ENCODE peak calls at places on chromosomes 11 and 22, in five cellular contexts. L, S, W, I and H are unnamed samples.

GRCh38 chr22:28043269-28043668 is 124.2 kb upstream of the PITPNB start:
- DNase-seq in L (no peak), S (no peak), W (no peak), I (no peak), H (peak; percentile 35)

GRCh38 chr11:94647926-94648325 is 80.8 kb downstream of the PIWIL4 start:
- DNase-seq in L (no peak), S (no peak), W (peak; percentile 37), I (peak; percentile 27), H (peak; percentile 91)

GRCh38 chr11:83671295-83671694 is 385.1 kb upstream of the CCDC90B start:
- DNase-seq in L (no peak), S (peak; percentile 11), W (no peak), I (peak; percentile 19), H (no peak)

GRCh38 chr22:43293661-43294392 is 49.3 kb downstream of the SCUBE1 start:
- DNase-seq in L (peak; percentile 78), S (peak; percentile 61), W (peak; percentile 74), I (peak; percentile 85), H (peak; percentile 98)

GRCh38 chr11:93220078-93220477 is 22.3 kb upstream of the SLC36A4 start:
- DNase-seq in L (no peak), S (no peak), W (no peak), I (no peak), H (no peak)

GRCh38 chr22:49703990-49704344 is 123.7 kb downstream of the BRD1 start:
- DNase-seq in L (no peak), S (no peak), W (no peak), I (no peak), H (no peak)

GRCh38 chr11:92632510-92632909 is 336.9 kb upstream of the MTNR1B start:
- DNase-seq in L (no peak), S (no peak), W (no peak), I (no peak), H (no peak)

GRCh38 chr22:24423519-24424000 is 3.8 kb upstream of the ADORA2A start:
- DNase-seq in L (peak; percentile 60), S (peak; percentile 40), W (peak; percentile 74), I (no peak), H (no peak)

GRCh38 chr11:123973816-123974215 is 3.8 kb downstream of the OR10S1 start:
- DNase-seq in L (no peak), S (peak; percentile 95), W (no peak), I (peak; percentile 27), H (no peak)

GRCh38 chr22:46443850-46444389 is 93.5 kb downstream of the CELSR1 start:
- DNase-seq in L (peak; percentile 59), S (no peak), W (no peak), I (no peak), H (no peak)

GRCh38 chr11:100515087-100515486 is 172.0 kb upstream of the ARHGAP42 start:
- DNase-seq in L (no peak), S (peak; percentile 20), W (no peak), I (peak; percentile 5), H (peak; percentile 38)

GRCh38 chr22:48477031-48477721 is 1350.5 kb downstream of the BRD1 start:
- DNase-seq in L (no peak), S (no peak), W (peak; percentile 46), I (no peak), H (no peak)

GRCh38 chr11:1225386-1226225 is 2.7 kb downstream of the MUC5B start:
- DNase-seq in L (peak; percentile 17), S (no peak), W (no peak), I (no peak), H (no peak)

GRCh38 chr22:26892401-26893033 is 235.1 kb downstream of the MIAT start:
- DNase-seq in L (no peak), S (no peak), W (no peak), I (no peak), H (peak; percentile 65)

GRCh38 chr11:57653162-57653561 is 3.5 kb upstream of the YPEL4 start:
- DNase-seq in L (no peak), S (no peak), W (no peak), I (no peak), H (no peak)

GRCh38 chr11:96112192-96113099 is 188.5 kb upstream of the MTMR2 start:
- DNase-seq in L (no peak), S (peak; percentile 57), W (no peak), I (peak; percentile 36), H (no peak)

GRCh38 chr11:69342588-69343330 is 48.8 kb downstream of the MYEOV start:
- DNase-seq in L (peak; percentile 5), S (no peak), W (no peak), I (no peak), H (no peak)

GRCh38 chr11:120129570-120129969 is 8.3 kb downstream of the TRIM29 start:
- DNase-seq in L (no peak), S (no peak), W (no peak), I (no peak), H (peak; percentile 9)

GRCh38 chr11:120467627-120468026 is 43.9 kb upstream of the GRIK4 start:
- DNase-seq in L (no peak), S (peak; percentile 18), W (no peak), I (no peak), H (peak; percentile 16)

GRCh38 chr11:9138612-9139579 is 47.5 kb upstream of the SCUBE2 start:
- DNase-seq in L (peak; percentile 51), S (peak; percentile 95), W (peak; percentile 40), I (peak; percentile 83), H (peak; percentile 72)

GRCh38 chr22:25404556-25404922 is 159.9 kb upstream of the GRK3 start:
- DNase-seq in L (no peak), S (peak; percentile 8), W (peak; percentile 44), I (no peak), H (no peak)

GRCh38 chr11:67272327-67273259 is 6.3 kb downstream of the GRK2 start:
- DNase-seq in L (no peak), S (no peak), W (peak; percentile 26), I (no peak), H (no peak)

GRCh38 chr11:107018274-107018901 is at the start of gene GUCY1A2:
- DNase-seq in L (no peak), S (peak; percentile 9), W (peak; percentile 35), I (peak; percentile 12), H (no peak)

GRCh38 chr11:33736148-33736809 is at the start of gene CD59:
- DNase-seq in L (peak; percentile 98), S (peak; percentile 93), W (peak; percentile 97), I (peak; percentile 89), H (peak; percentile 92)
- H3K4me3 ChIP-seq in L (peak within 1 kb of the TSS; percentile 90), S (peak within 1 kb of the TSS; percentile 94), W (peak within 1 kb of the TSS; percentile 89), I (peak within 1 kb of the TSS; percentile 97), H (peak within 1 kb of the TSS; percentile 71)

GRCh38 chr11:64344721-64345120 is 4.7 kb downstream of the CCDC88B start:
- DNase-seq in L (no peak), S (no peak), W (no peak), I (no peak), H (no peak)

GRCh38 chr11:64341851-64342791 is 2.1 kb downstream of the CCDC88B start:
- DNase-seq in L (peak; percentile 97), S (peak; percentile 87), W (peak; percentile 90), I (peak; percentile 84), H (peak; percentile 86)

GRCh38 chr11:64342869-64343739 is 3.1 kb downstream of the CCDC88B start:
- DNase-seq in L (no peak), S (no peak), W (no peak), I (no peak), H (no peak)

GRCh38 chr11:64344160-64344559 is 4.2 kb downstream of the CCDC88B start:
- DNase-seq in L (no peak), S (no peak), W (no peak), I (no peak), H (no peak)

DNA sequence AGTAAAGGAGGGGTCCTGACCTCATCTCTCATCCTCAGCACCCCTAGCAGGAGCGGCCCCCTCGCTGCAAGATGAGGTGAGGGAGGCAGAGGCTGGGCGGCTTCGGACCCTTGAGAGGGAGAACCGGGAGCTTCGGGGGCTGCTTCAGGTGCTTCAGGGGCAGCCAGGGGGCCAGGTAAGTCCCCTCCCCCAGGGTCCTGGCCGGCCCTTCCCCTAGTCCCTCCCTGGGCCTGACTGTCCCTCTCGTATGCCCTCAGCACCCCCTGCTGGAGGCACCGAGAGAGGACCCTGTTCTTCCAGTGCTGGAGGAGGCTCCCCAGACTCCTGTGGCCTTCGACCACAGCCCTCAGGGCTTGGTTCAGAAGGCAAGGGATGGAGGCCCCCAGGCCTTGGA is 3.7 kb downstream of the CCDC88B start:
- DNase-seq in L (peak; percentile 55), S (peak; percentile 18), W (no peak), I (no peak), H (no peak)
- TF ChIP-seq CTCF in L (peak; percentile 30), S (peak; percentile 40), W (no peak), I (no peak), H (peak; percentile 22)

DNA sequence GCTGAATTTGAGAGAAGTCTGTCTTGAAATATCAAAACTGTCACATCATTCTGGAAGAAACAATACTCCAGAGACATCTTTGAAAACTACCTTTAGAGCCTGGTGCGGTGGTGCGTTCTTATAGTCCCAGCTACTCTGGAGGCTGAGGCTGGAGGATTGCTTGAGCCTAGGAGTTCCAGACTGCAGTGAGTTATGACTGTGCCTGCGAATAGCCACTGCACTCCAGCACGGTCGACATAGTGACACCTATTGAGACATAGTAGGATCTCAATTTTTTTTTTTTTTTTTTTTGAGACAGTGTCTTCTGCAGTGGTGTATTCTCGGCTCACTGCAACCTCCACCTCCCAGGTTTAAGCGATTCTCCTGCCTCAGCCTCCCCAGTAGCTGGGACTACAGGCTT is 11.5 kb upstream of the AIFM3 start:
- DNase-seq in L (no peak), S (no peak), W (no peak), I (no peak), H (no peak)
- H3K4me3 ChIP-seq in L (no peak overlapping the region), S (no peak overlapping the region), W (no peak overlapping the region), I (no peak overlapping the region), H (no peak overlapping the region)

DNA sequence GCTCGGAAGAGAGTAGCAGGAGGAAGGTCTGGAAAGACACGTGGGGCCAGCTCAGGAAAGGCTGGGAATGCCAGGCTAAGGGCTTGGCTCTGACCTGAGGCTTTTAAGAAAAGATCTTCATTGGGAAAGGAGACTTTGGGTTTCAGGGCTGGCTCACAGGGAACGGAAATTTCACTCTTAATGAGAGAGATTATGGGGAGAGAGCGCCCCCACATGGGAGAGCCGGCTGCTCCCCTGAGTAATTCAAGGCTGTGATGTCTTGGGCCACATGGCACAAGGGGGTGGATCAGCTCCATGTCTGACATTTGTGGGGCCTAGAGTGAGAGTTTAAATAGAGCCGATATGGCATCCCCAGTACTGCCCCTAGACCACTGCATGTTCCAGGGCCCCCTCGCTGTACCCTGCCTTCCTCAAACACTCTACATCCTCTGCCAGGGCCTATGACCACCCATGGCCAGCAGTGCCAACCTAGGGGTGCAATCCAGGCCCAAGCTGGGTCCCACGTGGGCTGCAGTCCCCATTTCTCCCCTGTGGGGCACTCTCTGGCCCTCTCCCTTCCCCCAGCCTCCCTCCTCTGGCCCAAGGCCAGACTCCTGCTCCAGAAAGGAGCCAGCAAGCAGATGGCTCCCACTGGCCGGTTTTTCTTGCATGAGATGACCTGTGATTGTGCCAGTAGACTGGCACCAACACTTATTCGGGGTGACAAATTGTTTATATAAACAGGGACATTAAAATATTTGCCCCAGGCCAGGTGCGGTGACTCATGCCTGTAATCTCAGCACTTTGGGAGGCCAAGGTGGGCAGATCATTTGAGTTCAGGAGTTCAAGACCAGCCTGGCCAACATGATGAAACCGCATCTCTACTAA is 75.2 kb downstream of the ISX start:
- DNase-seq in L (peak; percentile 82), S (no peak), W (no peak), I (no peak), H (no peak)
- TF ChIP-seq CTCF in L (peak; percentile 63), S (no peak), W (no peak), I (no peak), H (no peak)